ENCODE peak calls at places on chromosomes 2 and 18, in six cellular contexts. One of them, this sample, is unnamed.

GRCh38 chr18:5475252-5475651 is 68.5 kb downstream of the EPB41L3 start:
- DNase-seq in Peyer's patch: no peak
- DNase-seq in right lobe of liver: no peak
- DNase-seq in GM12878: no peak
- DNase-seq in testis: no peak
- DNase-seq in IMR-90: no peak
- DNase-seq in this sample: no peak

GRCh38 chr2:228318218-228318617 is 136.7 kb upstream of the SPHKAP start:
- DNase-seq in Peyer's patch: no peak
- DNase-seq in right lobe of liver: no peak
- DNase-seq in GM12878: no peak
- DNase-seq in testis: peak; percentile 40
- DNase-seq in IMR-90: no peak
- DNase-seq in this sample: no peak

GRCh38 chr2:144331652-144332355 is 188.1 kb downstream of the ZEB2 start:
- DNase-seq in Peyer's patch: peak; percentile 85
- DNase-seq in right lobe of liver: no peak
- DNase-seq in GM12878: no peak
- DNase-seq in testis: peak; percentile 75
- DNase-seq in IMR-90: no peak
- DNase-seq in this sample: no peak

GRCh38 chr18:23902396-23902795 is 112.2 kb upstream of the TTC39C start:
- DNase-seq in Peyer's patch: no peak
- DNase-seq in right lobe of liver: peak; percentile 79
- DNase-seq in GM12878: no peak
- DNase-seq in testis: no peak
- DNase-seq in IMR-90: no peak
- DNase-seq in this sample: peak; percentile 8

GRCh38 chr2:72973566-72974435 is 56.5 kb downstream of the EMX1 start:
- DNase-seq in Peyer's patch: peak; percentile 63
- DNase-seq in right lobe of liver: peak; percentile 61
- DNase-seq in GM12878: no peak
- DNase-seq in testis: peak; percentile 64
- DNase-seq in IMR-90: peak; percentile 58
- DNase-seq in this sample: no peak

GRCh38 chr2:104528101-104528500 is 325.8 kb upstream of the POU3F3 start:
- DNase-seq in Peyer's patch: no peak
- DNase-seq in right lobe of liver: no peak
- DNase-seq in GM12878: no peak
- DNase-seq in testis: no peak
- DNase-seq in IMR-90: no peak
- DNase-seq in this sample: peak; percentile 47

GRCh38 chr2:118627156-118627555 is 220.3 kb downstream of the EN1 start:
- DNase-seq in Peyer's patch: no peak
- DNase-seq in right lobe of liver: no peak
- DNase-seq in GM12878: no peak
- DNase-seq in testis: no peak
- DNase-seq in IMR-90: no peak
- DNase-seq in this sample: peak; percentile 19

GRCh38 chr2:174438146-174438886 is 42.8 kb downstream of the SCRN3 start:
- DNase-seq in Peyer's patch: no peak
- DNase-seq in right lobe of liver: peak; percentile 56
- DNase-seq in GM12878: no peak
- DNase-seq in testis: no peak
- DNase-seq in IMR-90: no peak
- DNase-seq in this sample: no peak

GRCh38 chr18:24991220-24991575 is 360.8 kb downstream of the ZNF521 start:
- DNase-seq in Peyer's patch: no peak
- DNase-seq in right lobe of liver: no peak
- DNase-seq in GM12878: no peak
- DNase-seq in testis: no peak
- DNase-seq in IMR-90: no peak
- DNase-seq in this sample: no peak

GRCh38 chr18:23683671-23684070 is 5.6 kb upstream of the LAMA3 start:
- DNase-seq in Peyer's patch: no peak
- DNase-seq in right lobe of liver: no peak
- DNase-seq in GM12878: no peak
- DNase-seq in testis: no peak
- DNase-seq in IMR-90: peak; percentile 20
- DNase-seq in this sample: no peak

GRCh38 chr18:45775241-45775676 is 50.2 kb upstream of the SIGLEC15 start:
- DNase-seq in Peyer's patch: peak; percentile 77
- DNase-seq in right lobe of liver: peak; percentile 61
- DNase-seq in GM12878: no peak
- DNase-seq in testis: peak; percentile 83
- DNase-seq in IMR-90: peak; percentile 63
- DNase-seq in this sample: peak; percentile 96

GRCh38 chr2:70371753-70372152 is 69.9 kb upstream of the FAM136A start:
- DNase-seq in Peyer's patch: no peak
- DNase-seq in right lobe of liver: no peak
- DNase-seq in GM12878: no peak
- DNase-seq in testis: no peak
- DNase-seq in IMR-90: peak; percentile 69
- DNase-seq in this sample: no peak

GRCh38 chr2:196176142-196176738 is 4.9 kb upstream of the STK17B start:
- DNase-seq in Peyer's patch: peak; percentile 94
- DNase-seq in right lobe of liver: no peak
- DNase-seq in GM12878: peak; percentile 94
- DNase-seq in testis: no peak
- DNase-seq in IMR-90: no peak
- DNase-seq in this sample: no peak

GRCh38 chr2:234495076-234495800 is 1.6 kb downstream of the ARL4C start:
- DNase-seq in Peyer's patch: no peak
- DNase-seq in right lobe of liver: no peak
- DNase-seq in GM12878: no peak
- DNase-seq in testis: no peak
- DNase-seq in IMR-90: peak; percentile 44
- DNase-seq in this sample: no peak

GRCh38 chr2:147451131-147451530 is 393.7 kb upstream of the ACVR2A start:
- DNase-seq in Peyer's patch: no peak
- DNase-seq in right lobe of liver: no peak
- DNase-seq in GM12878: no peak
- DNase-seq in testis: no peak
- DNase-seq in IMR-90: no peak
- DNase-seq in this sample: peak; percentile 29

GRCh38 chr18:33495278-33495677 is 54.8 kb upstream of the CCDC178 start:
- DNase-seq in Peyer's patch: no peak
- DNase-seq in right lobe of liver: no peak
- DNase-seq in GM12878: peak; percentile 2
- DNase-seq in testis: peak; percentile 45
- DNase-seq in IMR-90: peak; percentile 13
- DNase-seq in this sample: no peak

GRCh38 chr2:161416294-161416632 is at the start of gene TBR1:
- DNase-seq in Peyer's patch: no peak
- DNase-seq in right lobe of liver: no peak
- DNase-seq in GM12878: no peak
- DNase-seq in testis: no peak
- DNase-seq in IMR-90: no peak
- DNase-seq in this sample: no peak

GRCh38 chr18:23881778-23882177 is 132.8 kb upstream of the TTC39C start:
- DNase-seq in Peyer's patch: no peak
- DNase-seq in right lobe of liver: no peak
- DNase-seq in GM12878: no peak
- DNase-seq in testis: peak; percentile 46
- DNase-seq in IMR-90: no peak
- DNase-seq in this sample: peak; percentile 60

GRCh38 chr2:233470007-233470687 is 96.4 kb downstream of the USP40 start:
- DNase-seq in Peyer's patch: peak; percentile 50
- DNase-seq in right lobe of liver: peak; percentile 57
- DNase-seq in GM12878: no peak
- DNase-seq in testis: peak; percentile 53
- DNase-seq in IMR-90: no peak
- DNase-seq in this sample: no peak

GRCh38 chr2:95333888-95334338 is 36.8 kb downstream of the KCNIP3 start:
- DNase-seq in Peyer's patch: peak; percentile 60
- DNase-seq in right lobe of liver: peak; percentile 40
- DNase-seq in GM12878: no peak
- DNase-seq in testis: peak; percentile 34
- DNase-seq in IMR-90: peak; percentile 97
- DNase-seq in this sample: no peak

GRCh38 chr2:205763708-205764501 is 81.6 kb downstream of the NRP2 start:
- DNase-seq in Peyer's patch: peak; percentile 69
- DNase-seq in right lobe of liver: peak; percentile 68
- DNase-seq in GM12878: no peak
- DNase-seq in testis: peak; percentile 81
- DNase-seq in IMR-90: peak; percentile 63
- DNase-seq in this sample: no peak

GRCh38 chr2:46350030-46350699 is 53.0 kb downstream of the EPAS1 start:
- DNase-seq in Peyer's patch: no peak
- DNase-seq in right lobe of liver: no peak
- DNase-seq in GM12878: no peak
- DNase-seq in testis: no peak
- DNase-seq in IMR-90: no peak
- DNase-seq in this sample: no peak

GRCh38 chr2:164746713-164747112 is 94.9 kb downstream of the COBLL1 start:
- DNase-seq in Peyer's patch: no peak
- DNase-seq in right lobe of liver: no peak
- DNase-seq in GM12878: no peak
- DNase-seq in testis: no peak
- DNase-seq in IMR-90: no peak
- DNase-seq in this sample: no peak

GRCh38 chr18:23107718-23108117 is 27.6 kb upstream of the CABLES1 start:
- DNase-seq in Peyer's patch: no peak
- DNase-seq in right lobe of liver: no peak
- DNase-seq in GM12878: no peak
- DNase-seq in testis: no peak
- DNase-seq in IMR-90: peak; percentile 33
- DNase-seq in this sample: no peak

GRCh38 chr2:145055651-145056050 is 535.7 kb upstream of the ZEB2 start:
- DNase-seq in Peyer's patch: no peak
- DNase-seq in right lobe of liver: no peak
- DNase-seq in GM12878: no peak
- DNase-seq in testis: no peak
- DNase-seq in IMR-90: no peak
- DNase-seq in this sample: no peak

GRCh38 chr2:240024766-240025165 is 376 bp downstream of the NDUFA10 start:
- DNase-seq in Peyer's patch: peak; percentile 52
- DNase-seq in right lobe of liver: no peak
- DNase-seq in GM12878: no peak
- DNase-seq in testis: peak; percentile 37
- DNase-seq in IMR-90: no peak
- DNase-seq in this sample: no peak

GRCh38 chr2:144465723-144466122 is 54.2 kb downstream of the ZEB2 start:
- DNase-seq in Peyer's patch: no peak
- DNase-seq in right lobe of liver: no peak
- DNase-seq in GM12878: no peak
- DNase-seq in testis: no peak
- DNase-seq in IMR-90: no peak
- DNase-seq in this sample: no peak

GRCh38 chr2:86577817-86578456 is 14.7 kb upstream of the CHMP3 start:
- DNase-seq in Peyer's patch: no peak
- DNase-seq in right lobe of liver: no peak
- DNase-seq in GM12878: no peak
- DNase-seq in testis: no peak
- DNase-seq in IMR-90: no peak
- DNase-seq in this sample: no peak

GRCh38 chr18:63142502-63143045 is 177.0 kb downstream of the BCL2 start:
- DNase-seq in Peyer's patch: no peak
- DNase-seq in right lobe of liver: no peak
- DNase-seq in GM12878: no peak
- DNase-seq in testis: no peak
- DNase-seq in IMR-90: no peak
- DNase-seq in this sample: no peak

GRCh38 chr2:12717988-12718661 is 1.4 kb downstream of the TRIB2 start:
- DNase-seq in Peyer's patch: peak; percentile 67
- DNase-seq in right lobe of liver: no peak
- DNase-seq in GM12878: no peak
- DNase-seq in testis: peak; percentile 28
- DNase-seq in IMR-90: peak; percentile 27
- DNase-seq in this sample: no peak

GRCh38 chr2:174012347-174013309 is 47.5 kb upstream of the SP3 start:
- DNase-seq in Peyer's patch: peak; percentile 76
- DNase-seq in right lobe of liver: peak; percentile 72
- DNase-seq in GM12878: no peak
- DNase-seq in testis: peak; percentile 73
- DNase-seq in IMR-90: no peak
- DNase-seq in this sample: peak; percentile 94

DNA sequence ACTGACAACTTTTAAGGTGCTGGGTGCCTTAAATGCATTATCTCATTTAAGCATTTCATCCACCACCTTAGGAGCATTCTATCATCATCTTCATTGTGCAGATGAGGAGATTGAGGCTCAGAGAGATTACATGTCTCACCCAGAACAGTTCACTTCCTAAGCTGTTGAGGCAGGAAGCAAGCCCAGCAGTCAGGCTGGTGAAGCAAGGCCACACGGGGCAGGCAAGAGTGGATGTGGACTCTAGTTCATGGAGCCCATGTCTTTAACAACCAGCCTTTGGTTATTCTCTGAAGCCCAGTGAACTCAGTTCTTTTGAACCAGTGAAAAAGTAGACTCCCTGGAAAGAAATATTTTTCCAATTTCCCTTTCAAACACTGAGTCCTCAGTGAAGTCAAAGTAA is 294.8 kb upstream of the MGAT5 start:
- DNase-seq in Peyer's patch: no peak
- DNase-seq in right lobe of liver: no peak
- DNase-seq in GM12878: no peak
- DNase-seq in testis: no peak
- DNase-seq in IMR-90: no peak
- DNase-seq in this sample: peak; percentile 31
- TF ChIP-seq CTCF in Peyer's patch: no peak
- TF ChIP-seq CTCF in right lobe of liver: no peak
- TF ChIP-seq CTCF in GM12878: peak; percentile 6
- TF ChIP-seq CTCF in testis: no peak
- TF ChIP-seq CTCF in IMR-90: no peak
- TF ChIP-seq CTCF in this sample: no peak

GRCh38 chr2:201780674-201781582 is at the start of gene ALS2:
- DNase-seq in Peyer's patch: peak; percentile 98
- DNase-seq in right lobe of liver: peak; percentile 98
- DNase-seq in GM12878: peak; percentile 82
- DNase-seq in testis: peak; percentile 99
- DNase-seq in IMR-90: peak; percentile 100
- DNase-seq in this sample: peak; percentile 99
- TF ChIP-seq POLR2A in Peyer's patch: peak; percentile 79
- TF ChIP-seq POLR2A in right lobe of liver: peak; percentile 56
- TF ChIP-seq POLR2A in GM12878: peak; percentile 92
- TF ChIP-seq POLR2A in testis: no peak
- TF ChIP-seq POLR2A in IMR-90: peak; percentile 66
- TF ChIP-seq POLR2A in this sample: no peak

DNA sequence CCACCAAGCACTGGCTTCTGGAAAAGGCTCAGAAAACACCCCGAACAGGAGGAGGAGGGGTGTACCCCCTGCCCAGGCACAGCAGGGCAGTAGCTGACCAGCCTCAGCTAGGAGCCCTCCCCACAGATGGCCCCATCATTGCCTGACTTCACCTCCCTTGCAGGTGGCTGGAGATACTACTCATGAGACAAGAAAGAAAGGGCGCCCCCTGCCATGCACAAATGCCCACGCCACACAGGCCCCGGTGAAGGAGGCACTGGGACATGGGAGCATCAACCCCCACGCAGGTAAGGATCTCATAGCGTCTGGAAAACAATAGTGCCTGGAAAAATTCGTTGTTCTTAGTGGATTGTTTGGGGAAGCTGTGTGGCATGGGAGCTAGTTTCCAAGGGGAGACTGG is 240.6 kb downstream of the TFCP2L1 start:
- DNase-seq in Peyer's patch: no peak
- DNase-seq in right lobe of liver: no peak
- DNase-seq in GM12878: no peak
- DNase-seq in testis: no peak
- DNase-seq in IMR-90: no peak
- DNase-seq in this sample: no peak
- TF ChIP-seq CTCF in Peyer's patch: no peak
- TF ChIP-seq CTCF in right lobe of liver: no peak
- TF ChIP-seq CTCF in GM12878: no peak
- TF ChIP-seq CTCF in testis: no peak
- TF ChIP-seq CTCF in IMR-90: no peak
- TF ChIP-seq CTCF in this sample: no peak

GRCh38 chr2:230864605-230865323 is at the start of gene ITM2C:
- DNase-seq in Peyer's patch: peak; percentile 90
- DNase-seq in right lobe of liver: peak; percentile 65
- DNase-seq in GM12878: no peak
- DNase-seq in testis: peak; percentile 75
- DNase-seq in IMR-90: peak; percentile 62
- DNase-seq in this sample: no peak
- TF ChIP-seq POLR2A in Peyer's patch: peak; percentile 89
- TF ChIP-seq POLR2A in right lobe of liver: peak; percentile 52
- TF ChIP-seq POLR2A in GM12878: peak; percentile 87
- TF ChIP-seq POLR2A in testis: no peak
- TF ChIP-seq POLR2A in IMR-90: no peak
- TF ChIP-seq POLR2A in this sample: no peak

This sample was measured in esophagus muscularis mucosa.